ENCODE peak calls at places on chromosomes 2 and 18, in four cellular contexts. K is GM23338, Y is HCT116, I is neural progenitor cell. P is an unnamed sample.

GRCh38 chr2:53230691-53231090 is 536.9 kb upstream of the CHAC2 start:
- DNase-seq in K (no peak), I (no peak), Y (no peak), P (no peak)

GRCh38 chr2:20447437-20448245 is 767 bp downstream of the RHOB start:
- DNase-seq in I (peak), K (peak), Y (no peak), P (peak)

GRCh38 chr18:49976810-49977209 is 163.5 kb upstream of the ACAA2 start:
- DNase-seq in Y (no peak), K (no peak), I (no peak), P (no peak)

GRCh38 chr2:218418717-218419458 is at the start of gene VIL1:
- DNase-seq in Y (no peak), K (peak), I (no peak), P (peak)

GRCh38 chr2:11012131-11012693 is 100.5 kb downstream of the KCNF1 start:
- DNase-seq in Y (no peak), I (no peak), K (no peak), P (no peak)

GRCh38 chr18:47953471-47953931 is 23.0 kb upstream of the SMAD2 start:
- DNase-seq in K (peak), I (peak), Y (no peak), P (no peak)

GRCh38 chr2:201298462-201298861 is 38.1 kb downstream of the CASP8 start:
- DNase-seq in Y (no peak), I (no peak), K (no peak), P (no peak)

GRCh38 chr2:96642564-96643350 is at the start of gene FER1L5:
- DNase-seq in K (peak), I (peak), Y (peak), P (peak)

GRCh38 chr2:235218486-235218907 is 266.7 kb downstream of the SH3BP4 start:
- DNase-seq in K (no peak), I (no peak), Y (no peak), P (no peak)

DNA sequence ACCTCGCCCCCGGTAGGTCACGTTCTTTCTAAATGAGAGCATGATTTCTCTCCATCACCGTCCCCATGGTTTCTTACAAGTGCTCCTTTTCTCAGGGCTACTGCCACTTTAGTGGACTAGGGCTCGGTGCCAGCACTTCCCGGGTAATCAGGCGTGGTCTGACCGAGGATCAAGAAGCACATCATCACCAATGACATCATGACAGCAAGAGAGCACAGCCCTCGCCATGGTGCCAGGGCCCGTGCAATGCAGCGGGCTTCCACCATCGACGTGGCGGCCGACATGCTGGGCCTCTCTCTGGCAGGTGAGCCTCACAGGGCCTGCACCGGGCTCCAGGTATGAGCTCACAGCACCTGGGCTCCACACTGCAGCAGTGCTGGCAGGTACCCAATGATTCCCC is 75.2 kb downstream of the INPP4A start:
- DNase-seq in I (no peak), K (no peak), Y (no peak), P (no peak)
- TF ChIP-seq EZH2 in I (no peak), K (no peak), Y (no peak), P (no peak)

GRCh38 chr18:44324361-44324760 is 356.3 kb upstream of the SETBP1 start:
- DNase-seq in Y (no peak), I (no peak), K (no peak), P (no peak)
- TF ChIP-seq EZH2phosphoT487 in Y (no peak), I (no peak), K (no peak), P (no peak)

GRCh38 chr2:14388724-14389123 is 243.8 kb upstream of the LRATD1 start:
- DNase-seq in I (no peak), Y (no peak), K (no peak), P (no peak)

GRCh38 chr2:14387332-14387731 is 245.2 kb upstream of the LRATD1 start:
- DNase-seq in I (no peak), K (no peak), Y (no peak), P (no peak)

GRCh38 chr2:14385043-14385442 is 247.5 kb upstream of the LRATD1 start:
- DNase-seq in K (no peak), I (no peak), Y (no peak), P (no peak)
- TF ChIP-seq CTCF in K (peak), I (peak), Y (no peak), P (no peak)

GRCh38 chr2:176082885-176083731 is 654 bp downstream of the EVX2 start:
- DNase-seq in Y (no peak), K (peak), I (peak), P (no peak)
- TF ChIP-seq EZH2 in Y (no peak), K (peak), I (peak), P (peak)

DNA sequence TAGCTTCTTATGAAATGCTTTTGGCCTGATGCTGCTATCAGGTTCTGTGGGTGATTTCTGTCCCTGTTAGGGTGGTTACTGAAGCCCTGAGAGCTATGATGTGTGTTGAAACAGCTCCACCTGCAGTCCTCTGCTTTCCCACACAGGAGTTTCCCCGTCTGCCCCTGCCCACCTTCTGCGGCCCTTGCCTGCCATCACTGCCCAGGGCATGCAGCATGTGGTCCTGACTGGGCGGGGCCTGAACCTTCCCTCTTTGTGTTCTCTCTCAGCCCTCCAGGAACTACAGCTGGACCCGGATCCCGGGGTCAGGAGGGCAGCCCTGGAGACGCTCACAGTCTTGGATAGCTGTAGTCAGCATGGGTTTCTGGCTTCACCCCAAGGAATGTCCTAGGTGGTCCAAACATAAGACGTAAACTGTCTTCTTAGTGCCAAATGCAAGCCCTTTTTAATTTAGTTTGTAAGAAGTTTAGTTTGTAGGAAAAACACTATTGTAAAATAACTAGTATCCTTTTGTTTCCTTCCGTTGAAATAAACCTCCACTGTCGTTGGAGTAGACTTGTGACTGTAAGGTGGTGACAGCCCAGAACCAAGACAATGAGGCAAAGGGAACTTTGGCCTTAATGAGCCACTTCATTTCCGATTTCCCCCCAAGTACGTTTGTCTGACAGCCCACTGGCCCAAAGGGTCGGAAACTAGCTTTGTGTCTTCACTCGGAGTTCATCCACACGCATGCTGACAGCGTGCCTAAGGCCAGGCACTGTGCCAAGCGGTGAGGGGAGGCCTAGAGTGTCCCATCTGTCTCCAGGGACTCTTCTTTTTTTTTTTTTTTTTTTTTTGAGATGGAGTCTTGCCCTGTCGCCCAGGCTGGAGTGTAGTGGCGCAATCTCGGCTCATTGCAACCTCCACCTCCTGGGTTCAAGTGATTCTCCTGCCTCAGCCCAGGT is 21.2 kb downstream of the HJURP start:
- DNase-seq in Y (peak), I (peak), K (peak), P (peak)
- TF ChIP-seq EZH2phosphoT487 in Y (no peak), I (no peak), K (no peak), P (no peak)

GRCh38 chr2:125656190-125656589 is 999.8 kb upstream of the GYPC start:
- DNase-seq in I (no peak), K (peak), Y (no peak), P (no peak)
- TF ChIP-seq CTCF in I (peak), K (peak), Y (no peak), P (no peak)

GRCh38 chr2:232522014-232522854 is 2.0 kb downstream of the PRSS56 start:
- DNase-seq in Y (no peak), I (peak), K (peak), P (peak)
- TF ChIP-seq EZH2 in Y (no peak), I (peak), K (peak), P (no peak)

GRCh38 chr2:214529021-214529420 is 118.2 kb downstream of the VWC2L start:
- DNase-seq in I (no peak), K (no peak), Y (no peak), P (no peak)
- TF ChIP-seq EZH2phosphoT487 in I (no peak), K (no peak), Y (no peak), P (no peak)

GRCh38 chr2:74544634-74545033 is 9.1 kb downstream of the LOXL3 start:
- DNase-seq in K (no peak), I (no peak), Y (no peak), P (no peak)
- TF ChIP-seq CTCF in K (no peak), I (no peak), Y (peak), P (peak)

GRCh38 chr2:120346667-120347358 is 877 bp downstream of the INHBB start:
- DNase-seq in I (peak), K (peak), Y (no peak), P (peak)
- TF ChIP-seq EZH2 in I (peak), K (peak), Y (no peak), P (peak)

P was measured in hepatocyte.